ENCODE peak calls at places on chromosomes 13 and 19, in six cellular contexts. P is fibroblast of the conjunctiva; N is ACHN; E is stimulated activated CD8-positive, alpha-beta memory T cell treated with anti-CD3 and anti-CD28 coated beads, Interleukin-4, amount 100 ng/mL, for 24 hours; H is anterior cingulate cortex; Z is IMR-90. L is an unnamed sample.
A peak's percentile ranks its signal among the peaks of the same experiment; 100 is the strongest.

GRCh38 chr13:111630411-111630810 is 310.0 kb downstream of the TEX29 start:
- DNase-seq in N (no peak), H (no peak), Z (no peak), P (no peak), E (no peak), L (no peak)

GRCh38 chr13:33285420-33286124 is at the start of gene STARD13:
- DNase-seq in H (peak; percentile 93), Z (peak; percentile 98), E (no peak), P (peak; percentile 95), N (peak; percentile 96), L (peak; percentile 81)

GRCh38 chr19:9711815-9712214 is 36.9 kb upstream of the ZNF562 start:
- DNase-seq in N (no peak), E (no peak), Z (no peak), P (no peak), H (no peak), L (no peak)

GRCh38 chr19:7788178-7788932 is 25.3 kb downstream of the CLEC4M start:
- DNase-seq in H (no peak), Z (no peak), N (no peak), E (no peak), P (no peak), L (peak; percentile 31)

GRCh38 chr19:35299523-35300339 is 7.8 kb downstream of the MAG start:
- DNase-seq in Z (no peak), N (no peak), P (no peak), H (peak; percentile 36), E (no peak), L (no peak)

GRCh38 chr13:93248627-93249047 is 22.0 kb downstream of the GPC6 start:
- DNase-seq in Z (peak; percentile 35), E (no peak), N (peak; percentile 93), H (no peak), P (no peak), L (no peak)

GRCh38 chr13:51614350-51614786 is 30.1 kb downstream of the WDFY2 start:
- DNase-seq in Z (no peak), H (peak; percentile 53), N (no peak), E (peak; percentile 4), P (no peak), L (no peak)

GRCh38 chr19:46608581-46609345 is 7.6 kb downstream of the CALM3 start:
- DNase-seq in N (no peak), H (no peak), P (no peak), E (no peak), Z (no peak), L (no peak)

GRCh38 chr19:22422220-22422619 is at the start of gene ZNF98:
- DNase-seq in N (no peak), P (peak; percentile 3), Z (no peak), E (no peak), H (peak; percentile 10), L (no peak)

GRCh38 chr19:21434967-21435544 is 38.1 kb downstream of the ZNF493 start:
- DNase-seq in P (no peak), H (no peak), E (no peak), Z (no peak), N (no peak), L (no peak)

GRCh38 chr13:24693862-24694471 is 13.8 kb downstream of the ATP12A start:
- DNase-seq in H (peak; percentile 5), P (peak; percentile 38), N (peak; percentile 19), E (no peak), Z (peak; percentile 55), L (no peak)

GRCh38 chr13:23753523-23753922 is 135.7 kb downstream of the MIPEP start:
- DNase-seq in E (no peak), N (no peak), H (no peak), P (peak; percentile 8), Z (peak; percentile 68), L (no peak)

GRCh38 chr13:49444517-49445395 is 682 bp downstream of the SETDB2 start:
- DNase-seq in Z (peak; percentile 68), N (peak; percentile 37), H (peak; percentile 9), P (no peak), E (no peak), L (no peak)

GRCh38 chr19:51501594-51502263 is at the start of gene SIGLEC12:
- DNase-seq in Z (no peak), E (no peak), H (no peak), N (no peak), P (no peak), L (no peak)

GRCh38 chr13:52599853-52600603 is 42.2 kb upstream of the HNRNPA1L2 start:
- DNase-seq in P (no peak), E (no peak), Z (peak; percentile 13), N (no peak), H (no peak), L (peak; percentile 68)

GRCh38 chr19:1472227-1473055 is 6.6 kb downstream of the C19orf25 start:
- DNase-seq in Z (no peak), N (no peak), E (no peak), P (no peak), H (no peak), L (no peak)

GRCh38 chr13:68727165-68727564 is 1380.5 kb upstream of the ATXN8OS start:
- DNase-seq in P (no peak), N (no peak), Z (peak; percentile 0), E (no peak), H (no peak), L (no peak)

GRCh38 chr19:4386038-4386782 is 14.1 kb downstream of the SH3GL1 start:
- DNase-seq in P (no peak), E (no peak), N (no peak), Z (peak; percentile 53), H (peak; percentile 74), L (no peak)

GRCh38 chr19:29596080-29596479 is 10.0 kb upstream of the POP4 start:
- DNase-seq in P (no peak), N (no peak), H (no peak), Z (no peak), E (no peak), L (no peak)

GRCh38 chr13:43094901-43095300 is 71.5 kb downstream of the DNAJC15 start:
- DNase-seq in N (no peak), E (no peak), H (no peak), P (no peak), Z (no peak), L (no peak)

GRCh38 chr13:114065926-114066774 is 66.3 kb downstream of the RASA3 start:
- DNase-seq in E (no peak), H (no peak), P (no peak), N (no peak), Z (no peak), L (no peak)